ENCODE peak calls at places on chromosomes 11 and 22, in four cellular contexts. A, Y, N and Q are unnamed samples.

GRCh38 chr11:96313163-96313562 is 29.8 kb downstream of the MAML2 start:
- DNase-seq in A (no peak), Y (no peak), N (no peak), Q (no peak)

GRCh38 chr11:76166314-76166713 is 40.0 kb downstream of the WNT11 start:
- DNase-seq in A (no peak), Y (no peak), N (no peak), Q (no peak)

GRCh38 chr22:50010676-50011446 is 1.7 kb downstream of the IL17REL start:
- DNase-seq in A (no peak), Y (no peak), N (no peak), Q (peak; percentile 92)

GRCh38 chr11:128848815-128849455 is 18.2 kb downstream of the KCNJ1 start:
- DNase-seq in A (no peak), Y (peak; percentile 37), N (peak; percentile 38), Q (peak; percentile 74)

GRCh38 chr11:71441251-71441650 is 6.9 kb downstream of the DHCR7 start:
- DNase-seq in A (no peak), Y (no peak), N (no peak), Q (no peak)

GRCh38 chr11:93936416-93936815 is 84.7 kb upstream of the HEPHL1 start:
- DNase-seq in A (no peak), Y (no peak), N (no peak), Q (no peak)

GRCh38 chr11:91136631-91137030 is 913.8 kb upstream of the CHORDC1 start:
- DNase-seq in A (no peak), Y (no peak), N (no peak), Q (no peak)

GRCh38 chr11:45669146-45669545 is 3.7 kb upstream of the CHST1 start:
- DNase-seq in A (no peak), Y (no peak), N (no peak), Q (no peak)

GRCh38 chr11:79414644-79415317 is 26.0 kb downstream of the TENM4 start:
- DNase-seq in A (no peak), Y (no peak), N (peak; percentile 57), Q (no peak)

GRCh38 chr22:46578824-46579561 is 41.2 kb upstream of the GRAMD4 start:
- DNase-seq in A (no peak), Y (no peak), N (peak; percentile 54), Q (no peak)

GRCh38 chr22:41925783-41926460 is 684 bp downstream of the TNFRSF13C start:
- DNase-seq in A (no peak), Y (peak; percentile 54), N (peak; percentile 75), Q (peak; percentile 72)

GRCh38 chr11:29119691-29120328 is 897.0 kb downstream of the KCNA4 start:
- DNase-seq in A (peak; percentile 82), Y (no peak), N (no peak), Q (no peak)

GRCh38 chr22:35604671-35605457 is 12.3 kb downstream of the MB start:
- DNase-seq in A (no peak), Y (no peak), N (no peak), Q (no peak)

GRCh38 chr11:75560644-75561043 is 1.4 kb upstream of the SERPINH1 start:
- DNase-seq in A (no peak), Y (no peak), N (no peak), Q (no peak)

GRCh38 chr11:67118059-67118766 is 850 bp upstream of the KDM2A start:
- DNase-seq in A (no peak), Y (peak; percentile 17), N (peak; percentile 48), Q (peak; percentile 73)

GRCh38 chr11:87239531-87239930 is 201.8 kb downstream of the TMEM135 start:
- DNase-seq in A (no peak), Y (no peak), N (no peak), Q (no peak)

GRCh38 chr11:134665571-134666268 is 253.7 kb upstream of the B3GAT1 start:
- DNase-seq in A (no peak), Y (no peak), N (no peak), Q (no peak)
- TF ChIP-seq CTCF in A (no peak), Y (no peak), N (no peak), Q (no peak)

GRCh38 chr11:112929432-112929831 is 31.8 kb upstream of the NCAM1 start:
- DNase-seq in A (no peak), Y (no peak), N (no peak), Q (no peak)
- TF ChIP-seq CTCF in A (no peak), Y (no peak), N (no peak), Q (no peak)

GRCh38 chr11:101477926-101478325 is 105.9 kb downstream of the TRPC6 start:
- DNase-seq in A (no peak), Y (no peak), N (no peak), Q (no peak)
- TF ChIP-seq CTCF in A (no peak), Y (no peak), N (no peak), Q (no peak)

GRCh38 chr11:58742981-58743880 is 11.5 kb upstream of the GLYAT start:
- DNase-seq in A (no peak), Y (no peak), N (no peak), Q (no peak)
- TF ChIP-seq CTCF in A (peak; percentile 6), Y (peak; percentile 46), N (no peak), Q (no peak)